ENCODE peak calls at places on chromosomes 7 and 10, in eight cellular contexts. T, A, Z, Q, U, S, I and J are unnamed samples.
A peak's percentile ranks its signal among the peaks of the same experiment; 100 is the strongest.

GRCh38 chr7:121039994-121040393 is 51.5 kb downstream of the CPED1 start:
- DNase-seq in A (no peak), U (no peak), Z (no peak), Q (no peak), S (no peak), T (no peak), I (no peak), J (no peak)

GRCh38 chr10:67464278-67464677 is 231.7 kb downstream of the CTNNA3 start:
- DNase-seq in Q (no peak), T (no peak), I (no peak), A (no peak), S (no peak), Z (no peak), U (no peak), J (no peak)

GRCh38 chr10:112532053-112532658 is 85.1 kb downstream of the VTI1A start:
- DNase-seq in I (no peak), Z (no peak), S (no peak), Q (no peak), U (no peak), A (no peak), T (no peak), J (no peak)

GRCh38 chr10:104045151-104046089 is 40.3 kb downstream of the COL17A1 start:
- DNase-seq in S (no peak), I (peak; percentile 78), Q (peak; percentile 79), T (peak; percentile 82), U (peak; percentile 27), A (no peak), Z (peak; percentile 38), J (no peak)

GRCh38 chr10:15238553-15239335 is 70.3 kb upstream of the NMT2 start:
- DNase-seq in U (no peak), S (no peak), Z (no peak), Q (no peak), A (no peak), I (no peak), T (peak; percentile 8), J (no peak)

GRCh38 chr10:24513155-24513554 is 210.5 kb downstream of the ARHGAP21 start:
- DNase-seq in U (no peak), Z (peak; percentile 24), S (no peak), T (peak; percentile 47), A (no peak), Q (peak; percentile 26), I (peak; percentile 34), J (no peak)

GRCh38 chr10:129888784-129889616 is 75.1 kb downstream of the EBF3 start:
- DNase-seq in S (no peak), Q (peak; percentile 59), U (peak; percentile 67), T (peak; percentile 66), A (peak; percentile 76), I (peak; percentile 91), Z (peak; percentile 26), J (peak; percentile 81)

GRCh38 chr7:22351878-22352277 is 5.1 kb downstream of the RAPGEF5 start:
- DNase-seq in I (no peak), A (no peak), S (no peak), U (no peak), T (no peak), Q (no peak), Z (no peak), J (no peak)

GRCh38 chr10:129877773-129878371 is 86.2 kb downstream of the EBF3 start:
- DNase-seq in Q (no peak), S (no peak), U (no peak), Z (no peak), T (peak; percentile 32), I (peak; percentile 69), A (no peak), J (peak; percentile 42)

GRCh38 chr7:102024769-102025391 is 207.5 kb downstream of the CUX1 start:
- DNase-seq in T (peak; percentile 22), S (no peak), I (no peak), Z (no peak), Q (peak; percentile 83), U (no peak), A (peak; percentile 19), J (no peak)

GRCh38 chr7:68476966-68477365 is 1121.3 kb upstream of the AUTS2 start:
- DNase-seq in Q (no peak), S (no peak), U (no peak), I (no peak), Z (no peak), T (no peak), A (no peak), J (no peak)

GRCh38 chr7:4220011-4220410 is 462.1 kb upstream of the FOXK1 start:
- DNase-seq in S (no peak), Q (no peak), T (no peak), Z (no peak), A (no peak), U (no peak), I (no peak), J (no peak)

GRCh38 chr10:36256905-36257304 is 614.8 kb upstream of the FZD8 start:
- DNase-seq in I (no peak), U (no peak), T (peak; percentile 87), A (no peak), Z (no peak), Q (peak; percentile 13), S (no peak), J (no peak)

GRCh38 chr10:35949820-35950219 is 307.7 kb upstream of the FZD8 start:
- DNase-seq in Z (no peak), Q (no peak), U (no peak), S (no peak), T (no peak), I (no peak), A (no peak), J (no peak)

GRCh38 chr10:129766611-129767550 is 197.2 kb downstream of the EBF3 start:
- DNase-seq in Z (no peak), S (peak; percentile 51), U (peak; percentile 7), A (no peak), Q (no peak), I (peak; percentile 14), T (no peak), J (no peak)

GRCh38 chr10:88372051-88372450 is 211.1 kb downstream of the RNLS start:
- DNase-seq in A (no peak), T (no peak), I (no peak), S (no peak), Z (no peak), U (no peak), Q (no peak), J (no peak)

DNA sequence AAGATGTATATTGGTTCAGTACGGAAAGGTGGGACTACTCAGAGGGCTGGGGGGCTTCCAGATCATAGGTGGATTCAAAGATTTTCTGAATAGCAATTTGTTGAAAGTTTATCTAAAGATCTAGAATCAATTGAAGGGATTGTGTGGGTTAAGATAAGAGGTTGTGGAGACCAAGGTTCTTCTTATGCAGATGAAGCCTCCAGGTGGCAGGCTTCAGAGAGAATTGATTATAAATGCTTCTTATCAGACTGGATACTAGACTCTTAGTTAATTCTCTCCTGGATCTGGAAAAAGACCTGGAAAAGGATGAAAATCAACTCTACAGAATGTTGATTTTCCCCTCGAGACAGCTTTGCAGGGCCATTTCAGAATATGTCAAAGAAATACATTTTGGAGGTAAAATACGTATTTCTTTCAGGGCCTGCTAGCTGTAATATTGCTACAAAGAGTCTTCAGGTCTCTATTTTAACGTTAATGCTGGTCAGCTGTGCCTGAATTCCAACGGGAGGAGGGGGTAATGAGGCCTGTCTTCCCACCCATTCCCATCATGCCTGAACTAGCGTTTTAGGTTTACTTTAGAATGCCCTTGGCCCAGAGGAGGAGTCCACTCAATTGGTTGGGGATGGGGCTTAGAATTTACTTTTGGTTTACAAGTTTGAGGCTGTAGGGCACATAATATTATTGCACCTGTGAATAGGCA is 12.8 kb upstream of the GPR15LG start:
- DNase-seq in U (no peak), T (no peak), S (no peak), Q (no peak), A (no peak), I (no peak), Z (no peak), J (no peak)
- TF ChIP-seq CTCF in U (no peak), T (no peak), S (no peak), Q (no peak), A (no peak), I (no peak), Z (no peak), J (no peak)

DNA sequence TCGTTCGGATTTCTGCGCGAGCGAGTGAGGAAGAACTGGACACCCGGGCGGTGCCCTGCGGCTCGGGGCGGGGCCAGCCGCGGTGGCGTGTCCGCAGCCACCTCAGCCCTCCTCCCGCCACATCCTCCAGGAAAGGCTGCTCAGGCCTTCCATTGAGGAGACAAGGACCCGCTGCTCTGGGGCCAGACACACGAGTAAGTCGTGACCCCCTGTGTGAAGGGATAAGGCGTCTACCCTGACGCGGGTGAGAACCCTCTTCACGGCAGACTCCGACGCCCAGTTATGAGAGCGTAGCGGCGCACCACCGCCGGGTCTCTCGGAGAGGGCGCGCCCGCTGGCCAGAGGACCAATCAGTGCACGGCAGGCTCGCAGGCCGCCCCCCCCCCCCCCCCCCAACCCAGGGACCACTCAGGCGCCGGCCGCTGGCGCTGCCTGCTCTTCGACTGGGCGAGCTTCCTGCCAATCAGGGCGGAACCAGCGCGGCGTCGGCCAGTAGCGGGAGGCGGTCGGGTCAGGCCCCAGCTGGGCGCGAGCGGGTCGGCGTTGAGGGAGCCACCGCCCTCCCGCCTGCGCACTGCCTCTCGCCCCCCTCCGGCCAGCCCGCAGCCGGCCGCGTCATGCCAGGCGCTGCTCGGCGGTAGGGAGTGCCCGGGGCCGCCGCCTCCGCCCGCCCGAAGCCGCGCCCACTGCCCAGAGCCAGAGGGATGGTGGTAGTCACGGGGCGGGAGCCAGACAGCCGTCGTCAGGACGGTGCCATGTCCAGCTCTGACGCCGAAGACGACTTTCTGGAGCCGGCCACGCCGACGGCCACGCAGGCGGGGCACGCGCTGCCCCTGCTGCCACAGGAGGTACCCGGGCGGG is at the start of gene KCTD7:
- DNase-seq in A (peak; percentile 99), Z (peak; percentile 98), S (peak; percentile 100), T (peak; percentile 99), I (peak; percentile 97), Q (peak; percentile 99), U (peak; percentile 95), J (peak; percentile 89)
- TF ChIP-seq CTCF in A (no peak), Z (no peak), S (no peak), T (no peak), I (no peak), Q (no peak), U (no peak), J (no peak)

GRCh38 chr10:73816917-73817729 is 5.7 kb upstream of the NDST2 start:
- DNase-seq in I (no peak), Z (no peak), Q (no peak), U (no peak), A (no peak), S (no peak), T (peak; percentile 26), J (no peak)

GRCh38 chr10:73814276-73814895 is 3.0 kb upstream of the NDST2 start:
- DNase-seq in I (no peak), A (no peak), U (no peak), T (no peak), S (no peak), Q (no peak), Z (no peak), J (no peak)

GRCh38 chr10:73813333-73813732 is 1.9 kb upstream of the NDST2 start:
- DNase-seq in A (no peak), Z (no peak), Q (no peak), T (no peak), U (no peak), S (no peak), I (no peak), J (no peak)

GRCh38 chr10:73815719-73816030 is 4.3 kb upstream of the NDST2 start:
- DNase-seq in T (no peak), S (no peak), U (no peak), I (no peak), Z (no peak), Q (no peak), A (no peak), J (no peak)

GRCh38 chr10:73814896-73815718 is 3.7 kb upstream of the NDST2 start:
- DNase-seq in U (no peak), A (no peak), T (no peak), Z (no peak), Q (no peak), I (peak; percentile 42), S (no peak), J (no peak)
- TF ChIP-seq CTCF in U (peak; percentile 16), A (no peak), T (no peak), Z (no peak), Q (peak; percentile 18), I (peak; percentile 66), S (peak; percentile 15), J (peak; percentile 40)

GRCh38 chr10:48745662-48746245 is 61.1 kb downstream of the WDFY4 start:
- DNase-seq in Z (no peak), I (peak; percentile 83), T (no peak), Q (no peak), U (peak; percentile 22), S (no peak), A (no peak), J (no peak)
- TF ChIP-seq CTCF in Z (no peak), I (peak; percentile 46), T (no peak), Q (no peak), U (peak; percentile 69), S (no peak), A (no peak), J (peak; percentile 50)